ENCODE peak calls at places on chromosomes 1 and 21, in seven cellular contexts. Y, R, Q, J, T, Z and G are unnamed samples.

GRCh38 chr1:43655953-43656352 is 6.0 kb downstream of the KDM4A start:
- DNase-seq in Y (no peak), R (no peak), Q (no peak), J (no peak), T (no peak), Z (no peak), G (no peak)

GRCh38 chr1:220123889-220124288 is 30.0 kb downstream of the IARS2 start:
- DNase-seq in Y (peak), R (peak), Q (no peak), J (no peak), T (peak), Z (peak), G (no peak)

GRCh38 chr1:104380003-104380402 is 630.3 kb downstream of the AMY1C start:
- DNase-seq in Y (no peak), R (no peak), Q (no peak), J (no peak), T (no peak), Z (no peak), G (no peak)

GRCh38 chr1:115692224-115692623 is 50.5 kb downstream of the VANGL1 start:
- DNase-seq in Y (no peak), R (no peak), Q (no peak), J (no peak), T (no peak), Z (no peak), G (no peak)

GRCh38 chr1:50822035-50822776 is 137.9 kb downstream of the FAF1 start:
- DNase-seq in Y (no peak), R (no peak), Q (no peak), J (no peak), T (no peak), Z (no peak), G (no peak)

GRCh38 chr1:56502700-56503245 is 76.6 kb downstream of the PLPP3 start:
- DNase-seq in Y (no peak), R (no peak), Q (no peak), J (no peak), T (peak), Z (peak), G (no peak)

GRCh38 chr21:36965720-36966065 is 776 bp downstream of the HLCS start:
- DNase-seq in Y (no peak), R (no peak), Q (no peak), J (no peak), T (no peak), Z (no peak), G (no peak)

GRCh38 chr1:226937940-226938725 is 2.0 kb upstream of the COQ8A start:
- DNase-seq in Y (no peak), R (no peak), Q (no peak), J (no peak), T (no peak), Z (no peak), G (no peak)

GRCh38 chr1:225454733-225455132 is 26.9 kb upstream of the LBR start:
- DNase-seq in Y (peak), R (no peak), Q (no peak), J (no peak), T (peak), Z (no peak), G (peak)

GRCh38 chr1:51850420-51851297 is 27.9 kb downstream of the NRDC start:
- DNase-seq in Y (no peak), R (peak), Q (no peak), J (no peak), T (peak), Z (no peak), G (no peak)

GRCh38 chr1:158124034-158124433 is 56.7 kb upstream of the CD1D start:
- DNase-seq in Y (no peak), R (no peak), Q (no peak), J (no peak), T (no peak), Z (no peak), G (no peak)

GRCh38 chr1:155126494-155127104 is 1.1 kb upstream of the EFNA1 start:
- DNase-seq in Y (no peak), R (peak), Q (no peak), J (peak), T (peak), Z (peak), G (no peak)

DNA sequence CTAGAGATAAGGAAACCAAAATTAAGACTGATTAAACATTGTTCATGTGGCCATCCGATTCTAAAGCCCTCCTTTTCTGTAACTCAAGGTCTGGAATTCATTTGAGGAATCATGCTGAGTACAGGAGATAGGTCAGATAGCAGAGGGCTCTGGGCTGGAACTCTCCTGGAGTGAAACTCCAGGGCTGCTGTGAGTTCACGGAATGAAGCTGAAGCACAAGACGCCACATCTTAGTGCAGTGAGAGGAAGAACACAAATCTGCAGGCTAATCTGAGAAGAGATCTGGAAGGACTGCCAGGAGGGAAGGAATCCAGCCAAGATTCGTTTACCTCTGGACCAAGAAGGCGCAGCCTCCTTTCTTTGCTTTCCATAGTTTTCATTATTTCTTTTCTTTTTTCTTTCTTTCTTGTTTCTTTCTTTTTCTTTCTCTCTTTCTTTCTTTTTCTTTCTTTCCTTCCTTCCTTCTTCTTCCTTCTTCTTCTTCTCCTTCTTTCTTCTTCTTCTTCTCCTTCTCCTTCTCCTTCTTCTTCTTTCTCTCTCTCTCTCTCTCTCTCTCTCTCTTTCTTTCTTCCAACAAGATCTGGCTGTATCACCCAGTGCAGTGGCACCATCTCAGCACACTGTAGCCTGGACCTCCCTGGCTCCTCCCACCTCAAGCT is 74.8 kb upstream of the ATP1B1 start:
- DNase-seq in Y (no peak), R (peak), Q (no peak), J (no peak), T (no peak), Z (no peak), G (peak)
- TF ChIP-seq JUND in Y (no peak), R (peak), Q (no peak), J (no peak), T (no peak), Z (no peak), G (no peak)

GRCh38 chr1:1794999-1795398 is 16.7 kb upstream of the NADK start:
- DNase-seq in Y (no peak), R (no peak), Q (no peak), J (no peak), T (no peak), Z (no peak), G (no peak)
- TF ChIP-seq JUND in Y (no peak), R (no peak), Q (no peak), J (no peak), T (no peak), Z (no peak), G (no peak)

DNA sequence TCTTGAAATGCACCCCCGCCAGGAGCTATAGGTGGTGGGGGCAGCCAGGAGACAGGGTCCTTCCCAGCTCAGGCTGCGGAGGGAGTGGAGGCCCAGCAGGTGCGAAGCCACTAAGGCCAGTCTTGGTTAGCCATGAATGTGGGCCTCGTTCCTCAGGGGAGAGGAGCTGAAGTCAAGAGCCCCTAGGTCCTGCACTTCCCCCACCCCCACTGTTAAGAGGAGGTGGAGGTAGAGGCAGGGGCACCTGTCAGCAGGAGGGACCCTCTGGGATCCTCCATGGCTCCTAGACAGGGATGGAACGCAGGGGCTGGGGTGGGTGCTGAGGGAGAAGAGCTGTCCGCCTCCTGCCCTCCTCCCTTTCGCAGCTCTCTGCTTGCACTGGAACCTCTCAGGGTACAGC is 37.1 kb downstream of the MATN1 start:
- DNase-seq in Y (no peak), R (no peak), Q (no peak), J (no peak), T (no peak), Z (no peak), G (no peak)
- TF ChIP-seq JUND in Y (no peak), R (no peak), Q (no peak), J (no peak), T (no peak), Z (no peak), G (no peak)

DNA sequence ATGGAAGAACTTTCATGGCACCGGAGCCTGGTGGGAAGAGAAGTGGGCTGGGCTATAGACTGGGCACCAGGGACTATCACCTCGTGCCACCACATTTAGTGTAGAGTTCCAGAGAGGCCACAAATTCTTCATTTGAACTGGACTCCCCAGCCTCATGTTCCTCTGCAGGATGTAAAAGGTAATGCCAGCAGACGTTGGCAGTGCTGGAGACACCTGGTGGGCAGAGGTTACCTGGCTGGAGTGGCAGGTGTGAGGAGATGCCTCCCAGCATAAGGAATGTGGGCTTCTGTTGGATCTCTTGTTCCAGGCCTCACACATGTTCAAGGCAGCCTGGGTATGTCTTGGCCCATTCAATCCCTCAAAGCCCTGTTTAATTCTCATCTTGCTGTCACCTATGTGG is 35.2 kb downstream of the TEX35 start:
- DNase-seq in Y (no peak), R (no peak), Q (no peak), J (no peak), T (no peak), Z (no peak), G (peak)
- TF ChIP-seq JUND in Y (no peak), R (no peak), Q (no peak), J (no peak), T (no peak), Z (no peak), G (no peak)

DNA sequence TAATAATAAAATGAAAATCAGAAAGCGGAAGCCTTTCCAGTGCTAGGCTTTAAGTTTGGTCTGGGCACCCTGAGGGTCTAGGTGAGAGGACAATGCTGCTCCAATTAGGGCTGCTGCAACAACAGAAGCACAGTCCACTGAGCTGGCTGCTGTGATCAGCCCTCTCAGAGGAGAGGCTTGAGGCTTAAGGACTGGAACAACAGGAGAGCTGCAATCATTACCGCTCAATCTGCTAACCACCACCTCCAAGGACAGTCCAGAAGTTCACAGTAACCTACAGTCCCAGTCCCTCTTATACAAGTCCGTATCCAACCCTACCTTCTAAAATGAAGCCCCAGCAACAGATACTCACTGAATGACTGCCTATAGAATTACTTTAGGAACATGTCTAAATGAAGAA is 62.1 kb downstream of the USP24 start:
- DNase-seq in Y (no peak), R (no peak), Q (no peak), J (no peak), T (no peak), Z (no peak), G (no peak)
- TF ChIP-seq JUND in Y (no peak), R (no peak), Q (no peak), J (no peak), T (no peak), Z (no peak), G (no peak)

GRCh38 chr1:27872802-27873665 is 690 bp downstream of the THEMIS2 start:
- DNase-seq in Y (no peak), R (peak), Q (no peak), J (peak), T (peak), Z (no peak), G (no peak)
- TF ChIP-seq JUND in Y (no peak), R (no peak), Q (no peak), J (no peak), T (no peak), Z (no peak), G (no peak)